ENCODE peak calls at places on chromosome 3, in four cellular contexts. S is caudate nucleus, E is NCI-H460, I is fibroblast of mammary gland. K is an unnamed sample.

GRCh38 chr3:108552267-108553159 is 36.7 kb downstream of the CIP2A start:
- DNase-seq in S (no peak), I (peak), E (peak), K (peak)

GRCh38 chr3:56467108-56467507 is 1.2 kb downstream of the ERC2 start:
- DNase-seq in I (peak), E (peak), S (peak), K (no peak)

GRCh38 chr3:177553586-177553985 is 356.3 kb upstream of the TBL1XR1 start:
- DNase-seq in E (no peak), S (no peak), I (no peak), K (no peak)

GRCh38 chr3:49593046-49593445 is 38.8 kb downstream of the BSN start:
- DNase-seq in E (no peak), I (peak), S (no peak), K (peak)

GRCh38 chr3:40057077-40057476 is 247.7 kb downstream of the MYRIP start:
- DNase-seq in E (no peak), I (peak), S (no peak), K (no peak)

GRCh38 chr3:56012732-56013131 is 455.5 kb downstream of the ERC2 start:
- DNase-seq in I (no peak), E (no peak), S (no peak), K (no peak)

GRCh38 chr3:25257026-25257425 is 171.0 kb upstream of the RARB start:
- DNase-seq in I (peak), S (no peak), E (no peak), K (no peak)

GRCh38 chr3:119302697-119303630 is 8.8 kb downstream of the ARHGAP31 start:
- DNase-seq in I (no peak), S (no peak), E (no peak), K (no peak)

GRCh38 chr3:187150599-187150998 is 11.3 kb upstream of the RPL39L start:
- DNase-seq in S (no peak), E (peak), I (no peak), K (no peak)